ENCODE peak calls at places on chromosomes 4 and X, in five cellular contexts. J is NCI-H69; G is activated T-helper 1 cell treated with anti-CD3 and anti-CD28 coated beads, Interleukin-12 subunit alpha, Interleukin-12 subunit beta, Interleukin-2, Interleukin-4 antibody, amounts not matched to agents 30 ng/mL and 10 ng/mL and 1 ng/mL, durations not matched to agents 14 hours and 24 hours and 36 hours; Q is Right ventricle myocardium superior; Y is neural crest cell. X is an unnamed sample.

GRCh38 chr4:6277139-6277802 is 7.6 kb downstream of the WFS1 start:
- DNase-seq in J (no peak), G (no peak), Q (peak; percentile 66), Y (no peak), X (no peak)

GRCh38 chr4:185529413-185529812 is 5.9 kb downstream of the PDLIM3 start:
- DNase-seq in J (no peak), G (no peak), Q (no peak), Y (no peak), X (no peak)

GRCh38 chr4:73257995-73258667 is 467 bp downstream of the ANKRD17 start:
- DNase-seq in J (peak; percentile 40), G (peak; percentile 5), Q (no peak), Y (no peak), X (no peak)

GRCh38 chr4:130306566-130306965 is 1210.6 kb downstream of the C4orf33 start:
- DNase-seq in J (peak; percentile 24), G (no peak), Q (no peak), Y (no peak), X (no peak)

GRCh38 chrX:154712781-154713391 is 38.0 kb downstream of the GAB3 start:
- DNase-seq in J (no peak), G (peak; percentile 46), Q (no peak), Y (no peak), X (no peak)

GRCh38 chr4:72568959-72569718 is at the start of gene ADAMTS3:
- DNase-seq in J (peak; percentile 62), G (no peak), Q (peak; percentile 73), Y (peak; percentile 59), X (no peak)

GRCh38 chrX:144896323-144896722 is 351.0 kb upstream of the SPANXN1 start:
- DNase-seq in J (no peak), G (no peak), Q (no peak), Y (no peak), X (no peak)

GRCh38 chr4:110157580-110157979 is 40.8 kb downstream of the ELOVL6 start:
- DNase-seq in J (no peak), G (no peak), Q (no peak), Y (no peak), X (no peak)

GRCh38 chr4:95095352-95095974 is 337.7 kb downstream of the BMPR1B start:
- DNase-seq in J (peak; percentile 58), G (no peak), Q (no peak), Y (no peak), X (no peak)

GRCh38 chr4:140044314-140044991 is 109.5 kb downstream of the MAML3 start:
- DNase-seq in J (no peak), G (no peak), Q (no peak), Y (no peak), X (no peak)

GRCh38 chr4:102217345-102217744 is 127.9 kb downstream of the SLC39A8 start:
- DNase-seq in J (peak; percentile 56), G (no peak), Q (no peak), Y (no peak), X (no peak)

GRCh38 chr4:37615059-37615719 is 71.0 kb downstream of the RELL1 start:
- DNase-seq in J (no peak), G (no peak), Q (no peak), Y (no peak), X (no peak)

GRCh38 chr4:47287735-47288134 is 175.8 kb downstream of the COMMD8 start:
- DNase-seq in J (no peak), G (no peak), Q (no peak), Y (no peak), X (no peak)

GRCh38 chr4:40736910-40737309 is 12.8 kb upstream of the NSUN7 start:
- DNase-seq in J (peak; percentile 67), G (no peak), Q (no peak), Y (no peak), X (peak; percentile 28)

GRCh38 chr4:102843938-102844337 is 16.6 kb upstream of the UBE2D3 start:
- DNase-seq in J (no peak), G (no peak), Q (no peak), Y (no peak), X (no peak)

GRCh38 chr4:10974371-10974770 is 289.8 kb upstream of the CLNK start:
- DNase-seq in J (no peak), G (no peak), Q (no peak), Y (no peak), X (no peak)

GRCh38 chr4:151276787-151277557 is at the start of gene PRSS48:
- DNase-seq in J (peak; percentile 37), G (peak; percentile 22), Q (peak; percentile 71), Y (peak; percentile 63), X (peak; percentile 83)

GRCh38 chrX:134684956-134685355 is 26.7 kb upstream of the PLAC1 start:
- DNase-seq in J (peak; percentile 57), G (no peak), Q (no peak), Y (no peak), X (no peak)

GRCh38 chr4:174591243-174592021 is 69.1 kb upstream of the HPGD start:
- DNase-seq in J (no peak), G (no peak), Q (no peak), Y (no peak), X (no peak)

GRCh38 chr4:66564901-66565648 is 894.8 kb upstream of the EPHA5 start:
- DNase-seq in J (no peak), G (no peak), Q (no peak), Y (no peak), X (no peak)

X was measured in head of caudate nucleus.